ENCODE peak calls at places on chromosome 4, in eight cellular contexts. D is RWPE1; J is stimulated activated CD8-positive, alpha-beta memory T cell treated with anti-CD3 and anti-CD28 coated beads, Interleukin-15, amount 100 ng/mL, for 48 hours; B is neural crest cell; O is Peyer's patch; Z is activated CD4-positive, CD25-positive, alpha-beta regulatory T cell; H is stimulated activated CD4-positive, alpha-beta T cell treated with anti-CD3 and anti-CD28 coated beads, Interleukin-4, amount 100 ng/mL, for 48 hours; X is left ventricle myocardium superior. N is an unnamed sample.

GRCh38 chr4:71136071-71136470 is 142.6 kb downstream of the DCK start:
- DNase-seq in B (no peak), Z (no peak), X (no peak), H (no peak), O (no peak), D (no peak), J (no peak), N (no peak)

GRCh38 chr4:31193516-31193915 is 473.3 kb downstream of the PCDH7 start:
- DNase-seq in B (no peak), D (no peak), Z (no peak), X (no peak), H (no peak), O (no peak), J (no peak), N (no peak)

GRCh38 chr4:176340871-176341685 is 21.3 kb downstream of the SPCS3 start:
- DNase-seq in Z (no peak), O (no peak), D (peak; percentile 36), H (no peak), X (no peak), B (peak; percentile 13), J (no peak), N (no peak)

GRCh38 chr4:147788791-147789190 is 56.9 kb downstream of the ARHGAP10 start:
- DNase-seq in B (no peak), H (no peak), X (no peak), O (no peak), J (no peak), D (no peak), Z (no peak), N (no peak)

GRCh38 chr4:125104616-125105015 is 210.1 kb upstream of the FAT4 start:
- DNase-seq in Z (no peak), O (no peak), B (no peak), J (no peak), X (no peak), H (no peak), D (no peak), N (no peak)

GRCh38 chr4:17580969-17581368 is 4.0 kb downstream of the LAP3 start:
- DNase-seq in B (no peak), X (no peak), O (no peak), Z (no peak), J (no peak), D (no peak), H (no peak), N (no peak)

GRCh38 chr4:155552180-155552579 is 114.5 kb upstream of the GUCY1A1 start:
- DNase-seq in X (no peak), B (no peak), D (no peak), H (no peak), J (no peak), O (no peak), Z (no peak), N (no peak)

GRCh38 chr4:151692443-151692782 is 68.4 kb downstream of the GATB start:
- DNase-seq in B (no peak), H (no peak), O (no peak), D (no peak), Z (no peak), J (no peak), X (no peak), N (no peak)

GRCh38 chr4:145546556-145546955 is 64.9 kb downstream of the SMAD1 start:
- DNase-seq in O (no peak), J (no peak), X (no peak), D (no peak), Z (no peak), H (no peak), B (no peak), N (no peak)

GRCh38 chr4:108333353-108333920 is 164.7 kb upstream of the LEF1 start:
- DNase-seq in J (no peak), O (no peak), Z (no peak), H (no peak), D (no peak), B (no peak), X (no peak), N (no peak)

GRCh38 chr4:122576261-122577188 is 44.3 kb downstream of the IL21 start:
- DNase-seq in J (no peak), H (no peak), D (peak; percentile 47), O (no peak), Z (no peak), B (peak; percentile 10), X (no peak), N (no peak)

GRCh38 chr4:137510866-137511265 is 21.4 kb downstream of the PCDH18 start:
- DNase-seq in H (no peak), X (no peak), D (peak; percentile 65), J (no peak), Z (no peak), B (no peak), O (no peak), N (no peak)

GRCh38 chr4:55318541-55319129 is 27.4 kb upstream of the SRD5A3 start:
- DNase-seq in B (no peak), H (no peak), Z (no peak), J (no peak), D (no peak), X (no peak), O (no peak), N (no peak)

GRCh38 chr4:73172166-73172565 is 86.4 kb downstream of the ANKRD17 start:
- DNase-seq in O (no peak), J (no peak), Z (no peak), B (no peak), D (no peak), H (no peak), X (no peak), N (no peak)

GRCh38 chr4:88189418-88189738 is 30.9 kb upstream of the ABCG2 start:
- DNase-seq in D (no peak), O (no peak), B (no peak), H (no peak), X (no peak), Z (no peak), J (no peak), N (no peak)

GRCh38 chr4:8081171-8081570 is 77.4 kb downstream of the ABLIM2 start:
- DNase-seq in X (no peak), B (no peak), O (no peak), J (no peak), D (no peak), H (no peak), Z (no peak), N (no peak)

GRCh38 chr4:11505225-11505971 is 76.7 kb upstream of the HS3ST1 start:
- DNase-seq in D (peak; percentile 85), Z (no peak), H (peak; percentile 2), J (peak; percentile 2), X (no peak), O (peak; percentile 81), B (no peak), N (no peak)

GRCh38 chr4:152415980-152416379 is 119.9 kb downstream of the FBXW7 start:
- DNase-seq in D (peak; percentile 17), Z (no peak), J (no peak), X (no peak), O (no peak), B (no peak), H (no peak), N (no peak)

GRCh38 chr4:67456577-67457196 is 88.6 kb downstream of the CENPC start:
- DNase-seq in H (no peak), Z (no peak), O (no peak), D (no peak), X (no peak), J (no peak), B (no peak), N (no peak)

GRCh38 chr4:156558365-156559025 is 413.1 kb downstream of the PDGFC start:
- DNase-seq in B (no peak), X (no peak), Z (no peak), J (no peak), D (no peak), H (no peak), O (no peak), N (peak; percentile 63)

GRCh38 chr4:132809298-132810032 is 339.6 kb upstream of the PCDH10 start:
- DNase-seq in O (no peak), Z (no peak), J (no peak), H (no peak), X (no peak), D (no peak), B (peak; percentile 16), N (no peak)

GRCh38 chr4:76589402-76589801 is 154.4 kb downstream of the SHROOM3 start:
- DNase-seq in D (peak; percentile 17), B (no peak), O (no peak), H (no peak), J (no peak), Z (no peak), X (no peak), N (no peak)

GRCh38 chr4:123017636-123018390 is 95.4 kb upstream of the NUDT6 start:
- DNase-seq in O (no peak), H (no peak), J (no peak), D (peak; percentile 15), B (no peak), Z (no peak), X (no peak), N (no peak)

GRCh38 chr4:109026588-109026987 is 263.7 kb upstream of the ETNPPL start:
- DNase-seq in O (no peak), J (no peak), H (no peak), Z (no peak), X (no peak), B (no peak), D (no peak), N (no peak)

GRCh38 chr4:39237179-39237578 is 54.9 kb downstream of the WDR19 start:
- DNase-seq in J (no peak), B (no peak), Z (no peak), X (no peak), D (no peak), O (peak; percentile 48), H (no peak), N (no peak)

GRCh38 chr4:87031946-87032345 is 97.1 kb downstream of the AFF1 start:
- DNase-seq in J (no peak), O (no peak), X (no peak), B (no peak), Z (no peak), D (no peak), H (no peak), N (no peak)

GRCh38 chr4:120870279-120870673 is 52.2 kb downstream of the PRDM5 start:
- DNase-seq in Z (no peak), X (no peak), O (no peak), H (no peak), B (no peak), D (peak; percentile 6), J (no peak), N (no peak)

GRCh38 chr4:134470544-134470943 is 269.0 kb upstream of the PABPC4L start:
- DNase-seq in O (no peak), H (no peak), D (no peak), B (peak; percentile 15), J (no peak), X (no peak), Z (no peak), N (no peak)

N was measured in tibial artery.